ENCODE peak calls at places on chromosome 9, in five cellular contexts. A is stimulated activated CD4-positive, alpha-beta T cell treated with anti-CD3 and anti-CD28 coated beads, TNF-alpha, amount 100 ng/mL, for 4 hours; Q is GM10248; T is left cardiac atrium; B is A673. D is an unnamed sample.

GRCh38 chr9:115981011-115981410 is 172.6 kb upstream of the PAPPA start:
- DNase-seq in A (no peak), Q (no peak), T (no peak), B (peak), D (no peak)

GRCh38 chr9:127979333-127980055 is 1.3 kb downstream of the EEIG1 start:
- DNase-seq in A (no peak), Q (peak), T (peak), B (peak), D (peak)

GRCh38 chr9:108544866-108545265 is 310.9 kb downstream of the ACTL7B start:
- DNase-seq in A (no peak), Q (no peak), T (no peak), B (no peak), D (no peak)

GRCh38 chr9:136014147-136014927 is 53.2 kb upstream of the UBAC1 start:
- DNase-seq in A (no peak), Q (no peak), T (no peak), B (no peak), D (no peak)

GRCh38 chr9:78713746-78714405 is 417.0 kb downstream of the PSAT1 start:
- DNase-seq in A (no peak), Q (no peak), T (no peak), B (peak), D (no peak)

GRCh38 chr9:90032296-90033029 is 427.7 kb downstream of the GADD45G start:
- DNase-seq in A (no peak), Q (no peak), T (no peak), B (no peak), D (no peak)

GRCh38 chr9:19925674-19926503 is 137.1 kb upstream of the SLC24A2 start:
- DNase-seq in A (peak), Q (peak), T (peak), B (peak), D (peak)

GRCh38 chr9:89878003-89878411 is 273.2 kb downstream of the GADD45G start:
- DNase-seq in A (no peak), Q (no peak), T (no peak), B (no peak), D (no peak)

GRCh38 chr9:37683531-37684371 is 33.0 kb downstream of the FRMPD1 start:
- DNase-seq in A (no peak), Q (no peak), T (no peak), B (no peak), D (no peak)

GRCh38 chr9:12674961-12675360 is 18.2 kb upstream of the TYRP1 start:
- DNase-seq in A (no peak), Q (no peak), T (no peak), B (no peak), D (no peak)

GRCh38 chr9:115673599-115673998 is 480.0 kb upstream of the PAPPA start:
- DNase-seq in A (no peak), Q (no peak), T (peak), B (no peak), D (no peak)

GRCh38 chr9:76704601-76705204 is 59.5 kb upstream of the PCA3 start:
- DNase-seq in A (no peak), Q (peak), T (no peak), B (peak), D (peak)